ENCODE peak calls at places on chromosome 16, in nine cellular contexts. M, U, E, W, C, Q, Y, B and O are unnamed samples.
A peak's percentile ranks its signal among the peaks of the same experiment; 100 is the strongest.

GRCh38 chr16:3580271-3580670 is 3.1 kb upstream of the NLRC3 start:
- DNase-seq in U (no peak), C (no peak), Q (no peak), Y (no peak), W (no peak), B (no peak), E (no peak), M (no peak), O (no peak)

GRCh38 chr16:70253291-70254094 is 1.8 kb upstream of the EXOSC6 start:
- DNase-seq in E (peak; percentile 29), M (no peak), Q (no peak), U (peak; percentile 20), W (peak; percentile 12), Y (no peak), C (peak; percentile 51), B (no peak), O (peak; percentile 45)

GRCh38 chr16:54447606-54448440 is 161.2 kb upstream of the IRX3 start:
- DNase-seq in C (peak; percentile 74), Q (no peak), Y (no peak), W (no peak), B (peak; percentile 24), E (no peak), U (no peak), M (peak; percentile 81), O (no peak)

GRCh38 chr16:71431176-71431575 is 10.7 kb downstream of the TLE7 start:
- DNase-seq in Q (no peak), W (no peak), B (no peak), U (no peak), Y (no peak), E (no peak), M (no peak), C (no peak), O (no peak)

GRCh38 chr16:77974883-77975282 is 47.5 kb upstream of the CLEC3A start:
- DNase-seq in W (no peak), Q (no peak), M (no peak), C (no peak), E (no peak), B (no peak), Y (no peak), U (peak; percentile 20), O (no peak)

GRCh38 chr16:19481769-19482168 is 40.1 kb downstream of the GDE1 start:
- DNase-seq in M (no peak), E (no peak), W (no peak), Q (no peak), U (no peak), C (no peak), B (no peak), Y (no peak), O (no peak)

GRCh38 chr16:59047114-59047513 is 313.0 kb upstream of the GOT2 start:
- DNase-seq in Q (no peak), U (no peak), E (no peak), B (no peak), Y (no peak), W (no peak), M (no peak), C (no peak), O (no peak)

GRCh38 chr16:59342669-59343068 is 608.6 kb upstream of the GOT2 start:
- DNase-seq in W (no peak), C (no peak), M (no peak), U (no peak), Q (no peak), B (no peak), Y (no peak), E (no peak), O (no peak)

GRCh38 chr16:65201446-65202010 is 79.7 kb upstream of the CDH11 start:
- DNase-seq in U (no peak), B (no peak), M (no peak), Q (no peak), W (no peak), C (peak; percentile 41), E (no peak), Y (no peak), O (no peak)

GRCh38 chr16:82671743-82672142 is 45.0 kb downstream of the CDH13 start:
- DNase-seq in E (no peak), U (no peak), B (no peak), M (no peak), W (peak; percentile 34), Y (no peak), C (no peak), Q (no peak), O (no peak)

GRCh38 chr16:71631776-71632175 is 5.8 kb downstream of the MARVELD3 start:
- DNase-seq in W (no peak), M (no peak), Y (no peak), Q (no peak), E (no peak), U (no peak), C (peak; percentile 61), B (no peak), O (no peak)

DNA sequence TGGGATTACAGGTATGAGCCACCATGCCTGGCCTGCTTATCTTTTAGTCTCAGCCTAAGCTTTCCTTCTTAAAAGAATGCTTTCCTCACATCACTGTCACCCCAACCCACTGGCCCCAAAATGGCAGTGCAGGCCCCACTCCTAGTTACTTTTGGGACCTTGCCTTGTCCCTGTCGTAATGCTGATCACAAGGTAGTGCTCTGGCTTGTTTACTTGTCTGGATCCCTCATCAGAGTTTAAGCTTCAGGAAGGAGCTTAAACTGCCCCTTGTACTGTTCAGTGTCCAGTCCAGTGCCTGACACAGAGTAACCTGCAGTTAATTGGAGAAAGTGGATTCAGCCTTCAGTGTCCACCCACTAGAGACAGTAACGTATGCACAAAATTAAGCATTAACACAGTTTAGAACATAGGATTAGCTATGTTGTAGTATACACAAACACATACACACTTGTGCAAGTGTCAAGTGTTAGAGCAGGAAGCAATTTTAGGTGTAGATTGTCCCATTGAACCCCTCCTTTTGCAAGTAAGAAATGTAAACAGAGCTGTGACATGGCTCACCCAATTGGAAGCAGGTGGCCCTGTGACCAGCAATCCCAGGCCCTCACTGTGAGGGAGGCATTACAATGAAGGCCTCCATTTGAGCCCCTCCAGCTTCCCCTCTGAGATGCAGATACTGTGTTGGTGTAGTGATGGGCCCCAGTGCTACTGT is 44.2 kb downstream of the LDHD start:
- DNase-seq in W (no peak), B (no peak), Y (no peak), M (no peak), E (no peak), Q (no peak), C (no peak), U (no peak), O (no peak)
- H3K4me1 ChIP-seq in W (peaks cover 24% of the 10 kb centered on the region), B (peaks cover 44% of the 10 kb centered on the region), Y (no peaks in the 10 kb centered on the region), M (peaks cover 22% of the 10 kb centered on the region), E (peaks cover 6% of the 10 kb centered on the region), Q (no peaks in the 10 kb centered on the region), C (no peaks in the 10 kb centered on the region), U (peaks cover 6% of the 10 kb centered on the region), O (peaks cover 16% of the 10 kb centered on the region)

GRCh38 chr16:27317738-27318398 is 4.1 kb downstream of the IL4R start:
- DNase-seq in U (no peak), C (no peak), M (no peak), Y (no peak), W (no peak), B (no peak), E (no peak), Q (no peak), O (no peak)
- H3K4me1 ChIP-seq in U (peaks cover 4% of the 10 kb centered on the region), C (peaks cover 12% of the 10 kb centered on the region), M (peaks cover 86% of the 10 kb centered on the region), Y (peaks cover 6% of the 10 kb centered on the region), W (peaks cover 64% of the 10 kb centered on the region), B (no peaks in the 10 kb centered on the region), E (peaks cover 57% of the 10 kb centered on the region), Q (no peaks in the 10 kb centered on the region), O (peaks cover 43% of the 10 kb centered on the region)

GRCh38 chr16:1819611-1820010 is 7.0 kb downstream of the HAGH start:
- DNase-seq in Q (no peak), M (no peak), C (no peak), B (no peak), W (no peak), U (no peak), Y (no peak), E (no peak), O (no peak)

GRCh38 chr16:1817716-1818115 is 8.9 kb downstream of the HAGH start:
- DNase-seq in Q (no peak), E (no peak), M (no peak), U (no peak), W (no peak), Y (peak; percentile 38), B (no peak), C (no peak), O (no peak)

GRCh38 chr16:1817276-1817589 is 9.4 kb downstream of the HAGH start:
- DNase-seq in W (no peak), Y (no peak), U (no peak), Q (no peak), E (no peak), C (no peak), B (no peak), M (no peak), O (no peak)

GRCh38 chr16:1818873-1819525 is 7.6 kb downstream of the HAGH start:
- DNase-seq in B (no peak), W (no peak), U (no peak), Y (no peak), Q (no peak), M (no peak), C (no peak), E (no peak), O (no peak)

GRCh38 chr16:1818204-1818872 is 8.3 kb downstream of the HAGH start:
- DNase-seq in C (no peak), U (no peak), B (no peak), Y (no peak), Q (no peak), E (no peak), M (no peak), W (no peak), O (no peak)
- H3K4me1 ChIP-seq in C (no peaks in the 10 kb centered on the region), U (no peaks in the 10 kb centered on the region), B (no peaks in the 10 kb centered on the region), Y (no peaks in the 10 kb centered on the region), Q (no peaks in the 10 kb centered on the region), E (peaks cover 8% of the 10 kb centered on the region), M (no peaks in the 10 kb centered on the region), W (peaks cover 3% of the 10 kb centered on the region), O (no peaks in the 10 kb centered on the region)

GRCh38 chr16:51134269-51134812 is 16.7 kb downstream of the SALL1 start:
- DNase-seq in M (no peak), Q (no peak), C (peak; percentile 5), E (no peak), B (no peak), Y (no peak), U (no peak), W (no peak), O (no peak)

GRCh38 chr16:51133130-51133529 is 17.9 kb downstream of the SALL1 start:
- DNase-seq in M (no peak), U (no peak), Y (no peak), B (no peak), W (no peak), E (no peak), Q (no peak), C (no peak), O (no peak)

GRCh38 chr16:51134876-51135275 is 16.2 kb downstream of the SALL1 start:
- DNase-seq in E (no peak), B (no peak), W (no peak), M (no peak), U (no peak), Y (no peak), C (no peak), Q (no peak), O (no peak)

GRCh38 chr16:51132484-51132883 is 18.6 kb downstream of the SALL1 start:
- DNase-seq in C (no peak), Y (no peak), Q (no peak), U (no peak), B (no peak), E (no peak), M (no peak), W (no peak), O (no peak)

DNA sequence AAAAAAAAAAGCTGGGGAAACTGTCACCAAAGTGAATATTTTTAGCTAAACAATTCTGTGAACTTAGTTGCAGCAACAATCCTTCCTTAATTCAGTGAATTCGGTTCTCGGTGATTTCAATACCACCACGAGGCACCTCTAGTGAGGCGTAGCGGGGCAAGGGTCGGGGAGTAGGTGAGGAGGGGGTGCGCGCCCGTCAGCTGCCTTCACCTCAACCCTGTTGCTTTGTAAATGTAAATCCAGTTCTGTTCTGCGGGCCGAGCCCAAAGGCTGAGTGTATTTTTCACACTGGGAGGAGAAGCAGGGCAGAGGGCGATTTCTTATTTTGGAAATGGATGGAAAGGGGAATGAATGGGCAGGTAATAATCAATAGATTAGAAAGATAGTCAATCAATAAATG is 17.4 kb downstream of the SALL1 start:
- DNase-seq in C (no peak), U (no peak), Q (no peak), E (no peak), Y (no peak), B (no peak), W (no peak), M (no peak), O (no peak)
- H3K4me1 ChIP-seq in C (peaks cover 17% of the 10 kb centered on the region), U (peaks cover 11% of the 10 kb centered on the region), Q (no peaks in the 10 kb centered on the region), E (peaks cover 12% of the 10 kb centered on the region), Y (no peaks in the 10 kb centered on the region), B (no peaks in the 10 kb centered on the region), W (no peaks in the 10 kb centered on the region), M (no peaks in the 10 kb centered on the region), O (no peaks in the 10 kb centered on the region)